ENCODE peak calls at places on chromosome X, in seven cellular contexts. R is tibial nerve; C is hepatocyte; K is RWPE2; A is CD8-positive, alpha-beta memory T cell; P is adrenal gland; H is MM.1S. L is an unnamed sample.

GRCh38 chrX:31870267-31870666 is 798.4 kb upstream of the FTHL17 start:
- DNase-seq in R (no peak), C (no peak), K (no peak), A (no peak), P (no peak), H (no peak), L (no peak)

GRCh38 chrX:19800821-19801220 is 86.6 kb downstream of the SH3KBP1 start:
- DNase-seq in R (no peak), C (no peak), K (no peak), A (no peak), P (no peak), H (no peak), L (no peak)

GRCh38 chrX:72062890-72063289 is 68.8 kb downstream of the RTL5 start:
- DNase-seq in R (peak; percentile 17), C (no peak), K (no peak), A (no peak), P (peak; percentile 35), H (no peak), L (no peak)

GRCh38 chrX:138492371-138492770 is 219.1 kb downstream of the FGF13 start:
- DNase-seq in R (no peak), C (no peak), K (no peak), A (no peak), P (no peak), H (no peak), L (no peak)

GRCh38 chrX:7294483-7294882 is 146.5 kb upstream of the PUDP start:
- DNase-seq in R (no peak), C (no peak), K (no peak), A (no peak), P (no peak), H (no peak), L (no peak)

GRCh38 chrX:71100581-71101505 is 5.2 kb downstream of the FOXO4 start:
- DNase-seq in R (no peak), C (no peak), K (no peak), A (no peak), P (no peak), H (no peak), L (no peak)

GRCh38 chrX:111100191-111100590 is 4.2 kb downstream of the PAK3 start:
- DNase-seq in R (peak; percentile 17), C (peak; percentile 57), K (no peak), A (no peak), P (peak; percentile 29), H (peak; percentile 58), L (peak; percentile 3)

GRCh38 chrX:40009462-40009851 is 88.3 kb downstream of the BCOR start:
- DNase-seq in R (no peak), C (no peak), K (no peak), A (no peak), P (no peak), H (no peak), L (no peak)

GRCh38 chrX:41164469-41164868 is 79.2 kb downstream of the USP9X start:
- DNase-seq in R (no peak), C (no peak), K (no peak), A (no peak), P (no peak), H (no peak), L (no peak)

GRCh38 chrX:80984118-80984517 is 174.4 kb upstream of the BRWD3 start:
- DNase-seq in R (no peak), C (no peak), K (no peak), A (no peak), P (no peak), H (no peak), L (no peak)

GRCh38 chrX:136659174-136659573 is 11.2 kb downstream of the CD40LG start:
- DNase-seq in R (no peak), C (no peak), K (no peak), A (no peak), P (no peak), H (no peak), L (no peak)

GRCh38 chrX:23742174-23742692 is 843 bp downstream of the ACOT9 start:
- DNase-seq in R (peak; percentile 7), C (peak; percentile 71), K (no peak), A (no peak), P (peak; percentile 33), H (peak; percentile 10), L (peak; percentile 50)

GRCh38 chrX:21656587-21657317 is 1.4 kb downstream of the KLHL34 start:
- DNase-seq in R (no peak), C (no peak), K (no peak), A (no peak), P (no peak), H (no peak), L (no peak)

GRCh38 chrX:56738670-56739069 is 9.6 kb downstream of the NBDY start:
- DNase-seq in R (no peak), C (peak; percentile 19), K (no peak), A (no peak), P (no peak), H (no peak), L (no peak)

GRCh38 chrX:64894454-64895038 is 81.7 kb downstream of the ZC4H2 start:
- DNase-seq in R (no peak), C (peak; percentile 44), K (no peak), A (no peak), P (peak; percentile 49), H (peak; percentile 27), L (peak; percentile 12)

DNA sequence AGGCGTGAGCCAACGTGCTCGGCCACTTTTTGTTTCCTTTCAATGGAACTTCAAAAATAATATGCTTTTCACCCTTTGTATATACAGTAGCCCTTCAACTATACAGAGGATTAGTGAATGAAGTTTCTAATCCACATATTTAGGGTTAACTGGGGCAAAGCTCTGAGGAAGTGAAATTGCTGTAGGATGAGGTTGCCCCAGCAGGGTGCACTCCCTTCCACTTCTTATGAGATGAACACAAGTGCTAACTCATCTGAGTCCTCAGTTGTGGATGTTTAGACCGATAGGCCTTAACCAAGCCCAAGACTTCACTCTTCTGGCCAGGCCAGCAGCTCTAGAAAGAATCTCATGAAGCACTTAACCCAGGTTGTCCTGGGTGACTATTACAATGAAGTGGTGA is 29.1 kb upstream of the CT55 start:
- DNase-seq in R (no peak), C (no peak), K (no peak), A (no peak), P (no peak), H (no peak), L (no peak)
- H3K27me3 ChIP-seq in R (no peaks in the 10 kb centered on the region), C (no peaks in the 10 kb centered on the region), K (no peaks in the 10 kb centered on the region), A (no peaks in the 10 kb centered on the region), P (peaks cover 3% of the 10 kb centered on the region), H (no peaks in the 10 kb centered on the region), L (no peaks in the 10 kb centered on the region)

GRCh38 chrX:77446840-77447239 is 349 bp upstream of the FGF16 start:
- DNase-seq in R (no peak), C (no peak), K (no peak), A (no peak), P (no peak), H (no peak), L (peak; percentile 26)
- H3K4me3 ChIP-seq in R (peak overlapping the region; percentile 9), C (no peak overlapping the region), K (no peak overlapping the region), A (peak overlapping the region; percentile 12), P (no peak overlapping the region), H (peak overlapping the region; percentile 66), L (peak overlapping the region; percentile 21)

GRCh38 chrX:25069209-25069608 is 53.4 kb upstream of the ARX start:
- DNase-seq in R (no peak), C (no peak), K (no peak), A (no peak), P (no peak), H (no peak), L (no peak)
- H3K27me3 ChIP-seq in R (no peaks in the 10 kb centered on the region), C (no peaks in the 10 kb centered on the region), K (no peaks in the 10 kb centered on the region), A (no peaks in the 10 kb centered on the region), P (peaks cover 3% of the 10 kb centered on the region), H (no peaks in the 10 kb centered on the region), L (no peaks in the 10 kb centered on the region)

GRCh38 chrX:104211187-104211586 is 43.5 kb downstream of the ESX1 start:
- DNase-seq in R (no peak), C (no peak), K (no peak), A (no peak), P (no peak), H (no peak), L (no peak)
- H3K4me3 ChIP-seq in R (no peak overlapping the region), C (no peak overlapping the region), K (no peak overlapping the region), A (no peak overlapping the region), P (no peak overlapping the region), H (no peak overlapping the region), L (no peak overlapping the region)

GRCh38 chrX:13552892-13553291 is 16.5 kb upstream of the EGFL6 start:
- DNase-seq in R (no peak), C (no peak), K (no peak), A (no peak), P (no peak), H (no peak), L (no peak)
- H3K27me3 ChIP-seq in R (no peaks in the 10 kb centered on the region), C (no peaks in the 10 kb centered on the region), K (no peaks in the 10 kb centered on the region), A (no peaks in the 10 kb centered on the region), P (peaks cover 17% of the 10 kb centered on the region), H (no peaks in the 10 kb centered on the region), L (peaks cover 4% of the 10 kb centered on the region)

GRCh38 chrX:73131276-73131675 is 52.0 kb upstream of the PABPC1L2A start:
- DNase-seq in R (no peak), C (no peak), K (no peak), A (no peak), P (no peak), H (no peak), L (no peak)
- H3K4me3 ChIP-seq in R (no peak overlapping the region), C (no peak overlapping the region), K (no peak overlapping the region), A (no peak overlapping the region), P (no peak overlapping the region), H (no peak overlapping the region), L (no peak overlapping the region)